ENCODE peak calls at places on chromosomes 4 and X, in four cellular contexts. N is posterior vena cava, T is M059J, W is nucleus accumbens. J is an unnamed sample.

GRCh38 chr4:138259801-138260200 is 17.7 kb upstream of the SLC7A11 start:
- DNase-seq in N (no peak), T (peak; percentile 78), W (no peak), J (no peak)

GRCh38 chrX:130682990-130683389 is 220.0 kb downstream of the ENOX2 start:
- DNase-seq in N (no peak), T (peak; percentile 81), W (no peak), J (no peak)

GRCh38 chrX:9339603-9340569 is 125.0 kb upstream of the TBL1X start:
- DNase-seq in N (no peak), T (peak; percentile 40), W (no peak), J (no peak)

GRCh38 chr4:124427095-124427767 is 285.3 kb downstream of the ANKRD50 start:
- DNase-seq in N (no peak), T (no peak), W (no peak), J (peak; percentile 77)

GRCh38 chr4:118981839-118982381 is 93.3 kb downstream of the SYNPO2 start:
- DNase-seq in N (no peak), T (peak; percentile 67), W (no peak), J (peak; percentile 30)

GRCh38 chrX:100768679-100769338 is 36.9 kb upstream of the SYTL4 start:
- DNase-seq in N (peak; percentile 93), T (peak; percentile 64), W (no peak), J (peak; percentile 13)

GRCh38 chr4:1750381-1751154 is 29.2 kb downstream of the TACC3 start:
- DNase-seq in N (no peak), T (no peak), W (no peak), J (no peak)

GRCh38 chr4:15702941-15703403 is at the start of gene BST1:
- DNase-seq in N (peak; percentile 93), T (peak; percentile 47), W (no peak), J (no peak)

GRCh38 chrX:13263560-13264251 is 56.1 kb downstream of the ATXN3L start:
- DNase-seq in N (no peak), T (no peak), W (no peak), J (no peak)

GRCh38 chr4:140162596-140162995 is 8.6 kb upstream of the MAML3 start:
- DNase-seq in N (no peak), T (no peak), W (no peak), J (no peak)

GRCh38 chr4:182235016-182235415 is 8.2 kb upstream of the TENM3 start:
- DNase-seq in N (no peak), T (peak; percentile 79), W (no peak), J (no peak)

GRCh38 chr4:184168406-184169019 is 49.2 kb downstream of the ENPP6 start:
- DNase-seq in N (peak; percentile 94), T (peak; percentile 42), W (no peak), J (no peak)

GRCh38 chrX:7163146-7163677 is 15.3 kb upstream of the PUDP start:
- DNase-seq in N (no peak), T (no peak), W (no peak), J (no peak)

J was measured in pulmonary artery endothelial cell.